ENCODE peak calls at places on chromosomes 5 and 9, in seven cellular contexts. R is HepG2, I is GM23338, M is endothelial cell of umbilical vein, D is HCT116, G is K562, Z is GM12878. E is an unnamed sample.

GRCh38 chr5:19676895-19677294 is 311.1 kb downstream of the CDH18 start:
- DNase-seq in Z (no peak), D (no peak), M (no peak), I (no peak), G (no peak), R (no peak), E (no peak)

GRCh38 chr9:136835932-136836901 is 6.1 kb upstream of the AJM1 start:
- DNase-seq in Z (no peak), M (no peak), G (no peak), I (no peak), D (no peak), R (no peak), E (no peak)

GRCh38 chr5:78806544-78806943 is 158.0 kb upstream of the LHFPL2 start:
- DNase-seq in M (no peak), I (no peak), D (peak; percentile 4), Z (no peak), G (no peak), R (no peak), E (no peak)

GRCh38 chr9:93059097-93059959 is 827 bp downstream of the SUSD3 start:
- DNase-seq in I (no peak), Z (no peak), M (no peak), R (no peak), D (no peak), G (peak; percentile 66), E (no peak)

GRCh38 chr9:101485873-101486692 is 47.6 kb upstream of the RNF20 start:
- DNase-seq in G (peak; percentile 49), I (peak; percentile 81), M (no peak), R (no peak), Z (no peak), D (peak; percentile 44), E (no peak)

GRCh38 chr5:153489611-153490010 is 859 bp upstream of the GRIA1 start:
- DNase-seq in M (no peak), D (no peak), Z (no peak), I (no peak), G (no peak), R (no peak), E (no peak)

GRCh38 chr5:39238366-39239105 is 19.2 kb upstream of the FYB1 start:
- DNase-seq in G (no peak), I (no peak), R (no peak), D (no peak), Z (peak; percentile 17), M (no peak), E (no peak)

GRCh38 chr5:56608216-56608925 is 207.0 kb upstream of the MAP3K1 start:
- DNase-seq in R (no peak), Z (no peak), I (no peak), D (no peak), G (no peak), M (no peak), E (no peak)

GRCh38 chr9:115596743-115597080 is 478.8 kb upstream of the TNC start:
- DNase-seq in Z (no peak), D (no peak), I (no peak), G (no peak), R (no peak), M (no peak), E (no peak)

GRCh38 chr9:12933957-12934356 is 159.1 kb downstream of the LURAP1L start:
- DNase-seq in M (peak; percentile 27), D (peak; percentile 56), Z (no peak), I (peak; percentile 45), R (no peak), G (no peak), E (no peak)

GRCh38 chr9:12439267-12439666 is 253.9 kb upstream of the TYRP1 start:
- DNase-seq in Z (no peak), M (no peak), G (no peak), R (no peak), D (no peak), I (no peak), E (no peak)

GRCh38 chr9:21096172-21096900 is 18.6 kb upstream of the IFNB1 start:
- DNase-seq in G (no peak), R (no peak), Z (peak; percentile 46), D (no peak), M (peak; percentile 40), I (no peak), E (no peak)

GRCh38 chr5:157273131-157273556 is 7.2 kb downstream of the CYFIP2 start:
- DNase-seq in R (no peak), D (no peak), I (no peak), G (no peak), M (no peak), Z (peak; percentile 61), E (no peak)

GRCh38 chr5:38846379-38846967 is 661 bp downstream of the OSMR start:
- DNase-seq in R (peak; percentile 7), I (peak; percentile 46), G (no peak), M (no peak), Z (no peak), D (no peak), E (no peak)

GRCh38 chr9:7169717-7170348 is 412.1 kb downstream of the KDM4C start:
- DNase-seq in R (no peak), G (no peak), Z (no peak), D (no peak), M (no peak), I (no peak), E (no peak)

GRCh38 chr5:5141625-5142527 is 1.7 kb downstream of the ADAMTS16 start:
- DNase-seq in Z (no peak), I (peak; percentile 87), M (peak; percentile 45), R (peak; percentile 55), D (peak; percentile 45), G (peak; percentile 53), E (peak; percentile 20)

GRCh38 chr5:73522989-73523388 is 24.7 kb downstream of the BTF3 start:
- DNase-seq in I (no peak), Z (no peak), D (no peak), M (no peak), R (no peak), G (no peak), E (no peak)

GRCh38 chr5:147509041-147509709 is 693 bp downstream of the DPYSL3 start:
- DNase-seq in G (no peak), Z (no peak), M (no peak), D (no peak), R (no peak), I (peak; percentile 62), E (no peak)

GRCh38 chr9:83000765-83001164 is 62.2 kb downstream of the RASEF start:
- DNase-seq in M (no peak), G (no peak), D (no peak), Z (no peak), I (no peak), R (no peak), E (no peak)

GRCh38 chr5:80554646-80555045 is 15.4 kb downstream of the ANKRD34B start:
- DNase-seq in G (peak; percentile 54), I (peak; percentile 54), R (no peak), D (no peak), M (no peak), Z (no peak), E (no peak)

DNA sequence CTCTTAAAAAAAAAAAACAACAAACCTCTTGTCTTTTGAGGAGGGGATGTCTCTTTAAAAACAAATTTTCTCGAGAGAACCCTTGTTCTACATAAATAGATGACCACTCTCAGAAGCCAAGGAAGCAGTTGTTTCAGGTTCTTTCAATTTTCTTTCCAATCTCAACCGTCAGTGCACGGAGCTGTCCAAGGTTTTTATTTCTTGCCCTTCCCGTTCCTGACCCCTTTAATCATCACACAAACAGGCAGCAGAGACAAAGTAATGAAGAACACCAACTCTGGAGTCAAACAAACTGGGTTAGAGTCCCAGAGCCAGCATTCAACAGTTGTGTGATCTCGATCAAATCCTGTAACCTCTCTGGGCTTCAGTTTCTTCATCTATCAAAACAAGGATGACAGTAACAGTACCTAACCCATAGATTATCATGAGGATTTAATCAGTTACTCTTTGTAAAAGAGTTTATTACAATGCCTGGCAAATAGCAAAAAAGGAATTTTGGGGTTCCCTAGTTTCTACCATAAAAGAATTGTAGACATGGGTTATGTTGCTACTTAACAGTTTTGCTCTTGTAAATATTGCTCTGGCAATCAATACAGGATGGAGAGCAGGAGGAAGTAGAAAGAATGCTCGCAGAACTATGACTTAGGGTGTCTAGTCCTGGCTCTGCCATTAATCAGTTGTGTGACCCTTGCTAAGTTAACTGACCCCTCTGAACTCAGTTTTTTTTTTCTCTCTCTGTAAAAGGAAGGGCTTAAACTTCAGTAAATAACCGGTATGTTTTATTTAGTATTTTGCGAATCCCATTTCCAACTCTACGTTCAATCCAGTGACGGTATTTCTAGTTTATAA is 1.0 kb upstream of the NIM1K start:
- DNase-seq in I (no peak), M (peak; percentile 39), R (no peak), Z (no peak), D (no peak), G (no peak), E (no peak)
- TF ChIP-seq EZH2 in I (no peak), M (no peak), R (no peak), Z (no peak), D (no peak), G (no peak), E (no peak)

DNA sequence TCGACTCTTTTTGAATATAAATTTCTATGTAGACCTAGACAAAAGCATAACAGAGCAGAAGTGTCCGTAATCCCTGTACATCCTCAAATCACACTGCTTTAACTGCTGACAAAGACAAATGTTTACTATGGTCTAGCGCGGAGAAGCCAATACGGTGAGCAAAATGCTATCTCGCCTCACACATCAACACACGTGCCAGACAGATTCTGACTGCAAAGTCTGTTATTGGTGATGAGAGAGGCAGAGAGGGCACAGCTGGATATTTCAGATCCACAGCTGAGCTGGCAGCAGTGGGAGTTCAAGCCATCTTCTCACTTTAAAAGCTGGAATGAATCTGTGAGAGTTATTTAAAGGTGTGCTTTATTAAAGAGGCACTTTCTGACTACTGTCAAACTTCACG is 124.3 kb downstream of the ARL15 start:
- DNase-seq in M (no peak), D (no peak), R (no peak), G (no peak), I (no peak), Z (no peak), E (no peak)
- TF ChIP-seq POLR2AphosphoS5 in M (no peak), D (no peak), R (no peak), G (no peak), I (no peak), Z (no peak), E (no peak)

GRCh38 chr9:88535932-88536324 is 950 bp downstream of the NXNL2 start:
- DNase-seq in Z (no peak), R (no peak), I (peak; percentile 48), M (no peak), G (no peak), D (no peak), E (no peak)
- TF ChIP-seq EZH2 in Z (no peak), R (no peak), I (no peak), M (no peak), G (no peak), D (no peak), E (no peak)

GRCh38 chr5:159459132-159459627 is 128.9 kb upstream of the IL12B start:
- DNase-seq in D (no peak), R (no peak), I (no peak), M (no peak), Z (no peak), G (no peak), E (no peak)

GRCh38 chr5:159459951-159460538 is 129.8 kb upstream of the IL12B start:
- DNase-seq in G (no peak), M (no peak), Z (no peak), R (no peak), D (no peak), I (no peak), E (no peak)

GRCh38 chr5:159465604-159466003 is 135.3 kb upstream of the IL12B start:
- DNase-seq in Z (no peak), G (no peak), R (no peak), M (no peak), D (no peak), I (no peak), E (no peak)

GRCh38 chr5:159467666-159468065 is 137.4 kb upstream of the IL12B start:
- DNase-seq in M (no peak), R (no peak), Z (no peak), D (no peak), G (no peak), I (no peak), E (no peak)

GRCh38 chr5:159463590-159464321 is 133.5 kb upstream of the IL12B start:
- DNase-seq in G (no peak), R (peak; percentile 89), Z (no peak), I (no peak), M (no peak), D (no peak), E (no peak)
- TF ChIP-seq POLR2AphosphoS5 in G (no peak), R (no peak), Z (no peak), I (no peak), M (no peak), D (no peak), E (no peak)